ENCODE peak calls at places on chromosomes 6 and 20, in five cellular contexts. One of them, this sample, is unnamed.

GRCh38 chr6:161694995-161695394 is 421.1 kb upstream of the AGPAT4 start:
- DNase-seq in mammary epithelial cell: no peak
- DNase-seq in H9: peak
- DNase-seq in PC-3: peak
- DNase-seq in PC-9: no peak
- DNase-seq in this sample: peak

GRCh38 chr6:134249759-134250602 is 67.9 kb downstream of the SGK1 start:
- DNase-seq in mammary epithelial cell: no peak
- DNase-seq in H9: no peak
- DNase-seq in PC-3: no peak
- DNase-seq in PC-9: no peak
- DNase-seq in this sample: peak

GRCh38 chr20:45985573-45985972 is 13.6 kb upstream of the ZNF335 start:
- DNase-seq in mammary epithelial cell: no peak
- DNase-seq in H9: no peak
- DNase-seq in PC-3: no peak
- DNase-seq in PC-9: no peak
- DNase-seq in this sample: peak

GRCh38 chr20:2771631-2772080 is 28.8 kb downstream of the CPXM1 start:
- DNase-seq in mammary epithelial cell: no peak
- DNase-seq in H9: peak
- DNase-seq in PC-3: peak
- DNase-seq in PC-9: no peak
- DNase-seq in this sample: no peak

GRCh38 chr20:24991897-24992419 is 593 bp downstream of the APMAP start:
- DNase-seq in mammary epithelial cell: no peak
- DNase-seq in H9: no peak
- DNase-seq in PC-3: peak
- DNase-seq in PC-9: no peak
- DNase-seq in this sample: peak

GRCh38 chr20:63402178-63402859 is 41.2 kb upstream of the CHRNA4 start:
- DNase-seq in mammary epithelial cell: no peak
- DNase-seq in H9: no peak
- DNase-seq in PC-3: no peak
- DNase-seq in PC-9: no peak
- DNase-seq in this sample: peak

GRCh38 chr20:21826946-21827345 is 121.5 kb downstream of the PAX1 start:
- DNase-seq in mammary epithelial cell: no peak
- DNase-seq in H9: peak
- DNase-seq in PC-3: no peak
- DNase-seq in PC-9: no peak
- DNase-seq in this sample: no peak

GRCh38 chr6:124927806-124928205 is 34.4 kb upstream of the RNF217 start:
- DNase-seq in mammary epithelial cell: peak
- DNase-seq in H9: no peak
- DNase-seq in PC-3: peak
- DNase-seq in PC-9: no peak
- DNase-seq in this sample: peak

GRCh38 chr6:109472132-109472995 is 10.7 kb downstream of the ZBTB24 start:
- DNase-seq in mammary epithelial cell: no peak
- DNase-seq in H9: no peak
- DNase-seq in PC-3: no peak
- DNase-seq in PC-9: no peak
- DNase-seq in this sample: no peak

GRCh38 chr6:23478324-23478723 is 647.7 kb upstream of the NRSN1 start:
- DNase-seq in mammary epithelial cell: no peak
- DNase-seq in H9: no peak
- DNase-seq in PC-3: no peak
- DNase-seq in PC-9: no peak
- DNase-seq in this sample: no peak

GRCh38 chr6:30749554-30750378 is 5.4 kb upstream of the IER3 start:
- DNase-seq in mammary epithelial cell: peak
- DNase-seq in H9: no peak
- DNase-seq in PC-3: peak
- DNase-seq in PC-9: peak
- DNase-seq in this sample: no peak

GRCh38 chr20:49045440-49046086 is 549 bp upstream of the CSE1L start:
- DNase-seq in mammary epithelial cell: no peak
- DNase-seq in H9: no peak
- DNase-seq in PC-3: no peak
- DNase-seq in PC-9: no peak
- DNase-seq in this sample: peak

GRCh38 chr6:41767112-41767946 is 12.4 kb downstream of the FRS3 start:
- DNase-seq in mammary epithelial cell: peak
- DNase-seq in H9: no peak
- DNase-seq in PC-3: peak
- DNase-seq in PC-9: peak
- DNase-seq in this sample: peak

GRCh38 chr20:23666189-23666588 is 22.6 kb downstream of the CST4 start:
- DNase-seq in mammary epithelial cell: no peak
- DNase-seq in H9: no peak
- DNase-seq in PC-3: peak
- DNase-seq in PC-9: no peak
- DNase-seq in this sample: no peak

GRCh38 chr6:37150314-37150713 is 19.6 kb upstream of the PIM1 start:
- DNase-seq in mammary epithelial cell: peak
- DNase-seq in H9: no peak
- DNase-seq in PC-3: no peak
- DNase-seq in PC-9: no peak
- DNase-seq in this sample: no peak
- H3K4me2 ChIP-seq in mammary epithelial cell: no peak
- H3K4me2 ChIP-seq in H9: no peak
- H3K4me2 ChIP-seq in PC-3: no peak
- H3K4me2 ChIP-seq in PC-9: no peak
- H3K4me2 ChIP-seq in this sample: no peak

GRCh38 chr20:51610761-51611624 is 68.5 kb upstream of the NFATC2 start:
- DNase-seq in mammary epithelial cell: no peak
- DNase-seq in H9: no peak
- DNase-seq in PC-3: no peak
- DNase-seq in PC-9: no peak
- DNase-seq in this sample: no peak
- H3K4me2 ChIP-seq in mammary epithelial cell: no peak
- H3K4me2 ChIP-seq in H9: no peak
- H3K4me2 ChIP-seq in PC-3: no peak
- H3K4me2 ChIP-seq in PC-9: no peak
- H3K4me2 ChIP-seq in this sample: no peak

GRCh38 chr20:844473-845225 is 11.1 kb downstream of the FAM110A start:
- DNase-seq in mammary epithelial cell: peak
- DNase-seq in H9: peak
- DNase-seq in PC-3: peak
- DNase-seq in PC-9: no peak
- DNase-seq in this sample: peak
- H3K4me2 ChIP-seq in mammary epithelial cell: peak
- H3K4me2 ChIP-seq in H9: peak
- H3K4me2 ChIP-seq in PC-3: peak
- H3K4me2 ChIP-seq in PC-9: no peak
- H3K4me2 ChIP-seq in this sample: peak

DNA sequence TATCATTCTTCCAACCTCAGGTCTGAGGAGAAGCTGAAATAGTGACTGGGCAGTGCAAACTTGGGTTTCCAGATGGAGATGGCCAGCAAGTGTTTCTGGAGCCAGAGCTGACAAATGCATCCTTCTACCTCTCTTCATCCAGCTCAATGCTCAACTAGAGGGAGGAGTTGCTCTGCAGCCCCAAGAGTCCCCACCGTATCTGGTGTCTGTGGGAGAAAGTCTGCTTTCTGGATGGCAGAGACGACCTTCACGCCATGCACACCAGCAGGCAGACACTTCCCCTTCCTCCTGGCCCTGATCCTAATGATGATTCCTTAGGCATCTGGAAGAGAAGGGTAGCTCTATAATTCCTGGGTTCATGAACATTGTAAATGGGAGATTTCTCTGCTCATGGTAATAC is 127.4 kb upstream of the SPACA1 start:
- DNase-seq in mammary epithelial cell: no peak
- DNase-seq in H9: no peak
- DNase-seq in PC-3: no peak
- DNase-seq in PC-9: no peak
- DNase-seq in this sample: no peak
- H3K4me2 ChIP-seq in mammary epithelial cell: no peak
- H3K4me2 ChIP-seq in H9: no peak
- H3K4me2 ChIP-seq in PC-3: no peak
- H3K4me2 ChIP-seq in PC-9: no peak
- H3K4me2 ChIP-seq in this sample: no peak

GRCh38 chr20:20241966-20242365 is 125.9 kb upstream of the INSM1 start:
- DNase-seq in mammary epithelial cell: no peak
- DNase-seq in H9: no peak
- DNase-seq in PC-3: no peak
- DNase-seq in PC-9: no peak
- DNase-seq in this sample: no peak
- H3K4me2 ChIP-seq in mammary epithelial cell: no peak
- H3K4me2 ChIP-seq in H9: no peak
- H3K4me2 ChIP-seq in PC-3: no peak
- H3K4me2 ChIP-seq in PC-9: no peak
- H3K4me2 ChIP-seq in this sample: no peak

GRCh38 chr6:80607814-80608391 is 501.4 kb downstream of the BCKDHB start:
- DNase-seq in mammary epithelial cell: peak
- DNase-seq in H9: no peak
- DNase-seq in PC-3: peak
- DNase-seq in PC-9: peak
- DNase-seq in this sample: peak

GRCh38 chr6:80608881-80609280 is 502.4 kb downstream of the BCKDHB start:
- DNase-seq in mammary epithelial cell: no peak
- DNase-seq in H9: no peak
- DNase-seq in PC-3: no peak
- DNase-seq in PC-9: no peak
- DNase-seq in this sample: peak

GRCh38 chr6:80605165-80605989 is 498.9 kb downstream of the BCKDHB start:
- DNase-seq in mammary epithelial cell: peak
- DNase-seq in H9: no peak
- DNase-seq in PC-3: peak
- DNase-seq in PC-9: no peak
- DNase-seq in this sample: peak

DNA sequence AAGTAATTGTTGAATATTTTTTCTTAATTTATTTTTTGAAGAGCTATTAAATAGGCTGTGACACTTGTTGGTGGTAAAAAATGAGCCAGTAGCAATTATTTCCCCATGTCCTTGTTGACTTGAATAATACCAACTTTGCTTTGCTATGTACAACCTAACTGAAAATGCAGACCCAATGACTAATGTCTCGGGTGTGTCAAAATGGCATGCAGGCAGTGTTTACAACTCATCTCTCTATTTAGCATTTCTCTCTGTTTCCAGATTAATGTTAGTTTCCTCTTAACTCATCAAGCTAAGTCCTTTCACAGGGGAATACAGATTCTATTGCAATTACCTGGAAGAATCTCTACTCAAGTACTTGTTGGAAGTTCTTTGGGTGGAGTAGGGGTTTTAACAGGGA is 504.4 kb downstream of the BCKDHB start:
- DNase-seq in mammary epithelial cell: peak
- DNase-seq in H9: no peak
- DNase-seq in PC-3: peak
- DNase-seq in PC-9: peak
- DNase-seq in this sample: peak
- H3K4me2 ChIP-seq in mammary epithelial cell: no peak
- H3K4me2 ChIP-seq in H9: no peak
- H3K4me2 ChIP-seq in PC-3: peak
- H3K4me2 ChIP-seq in PC-9: no peak
- H3K4me2 ChIP-seq in this sample: peak